ENCODE peak calls at places on chromosomes 16 and 17, in eight cellular contexts. F, Q, X, I, J, K, G and B are unnamed samples.

GRCh38 chr16:21638573-21638975 is 13.8 kb downstream of the IGSF6 start:
- DNase-seq in F (no peak), Q (peak; percentile 53), X (peak; percentile 58), I (peak; percentile 40), J (peak; percentile 39), K (peak; percentile 66), G (peak; percentile 42), B (no peak)

GRCh38 chr16:67862623-67863583 is 9.9 kb upstream of the EDC4 start:
- DNase-seq in F (no peak), Q (peak; percentile 50), X (peak; percentile 50), I (peak; percentile 76), J (peak; percentile 19), K (peak; percentile 45), G (peak; percentile 63), B (no peak)

GRCh38 chr17:19290047-19290705 is 53.0 kb downstream of the EPN2 start:
- DNase-seq in F (no peak), Q (no peak), X (no peak), I (no peak), J (no peak), K (no peak), G (peak; percentile 33), B (no peak)

GRCh38 chr17:41793749-41794602 is 7.5 kb upstream of the JUP start:
- DNase-seq in F (peak; percentile 93), Q (no peak), X (no peak), I (no peak), J (no peak), K (peak; percentile 59), G (peak; percentile 62), B (no peak)

GRCh38 chr17:81119223-81120148 is 45.8 kb upstream of the PVALEF start:
- DNase-seq in F (peak; percentile 98), Q (peak; percentile 84), X (peak; percentile 87), I (peak; percentile 92), J (peak; percentile 94), K (peak; percentile 92), G (peak; percentile 92), B (peak; percentile 96)

GRCh38 chr17:48215583-48216139 is 108.1 kb downstream of the SNX11 start:
- DNase-seq in F (peak; percentile 82), Q (peak; percentile 46), X (no peak), I (peak; percentile 36), J (no peak), K (peak; percentile 28), G (peak; percentile 69), B (peak; percentile 74)

GRCh38 chr16:73308776-73309175 is 260.8 kb upstream of the ZFHX3 start:
- DNase-seq in F (no peak), Q (no peak), X (no peak), I (no peak), J (no peak), K (no peak), G (no peak), B (no peak)

GRCh38 chr17:82457790-82458129 is 781 bp upstream of the NARF start:
- DNase-seq in F (no peak), Q (no peak), X (no peak), I (no peak), J (no peak), K (no peak), G (no peak), B (no peak)

GRCh38 chr16:88002749-88003148 is 51.5 kb downstream of the BANP start:
- DNase-seq in F (no peak), Q (no peak), X (no peak), I (no peak), J (no peak), K (no peak), G (no peak), B (no peak)

GRCh38 chr17:8740486-8740885 is 4.2 kb downstream of the CCDC42 start:
- DNase-seq in F (peak; percentile 70), Q (no peak), X (no peak), I (no peak), J (no peak), K (no peak), G (no peak), B (peak; percentile 16)

GRCh38 chr17:44384823-44385286 is 4.6 kb downstream of the ITGA2B start:
- DNase-seq in F (peak; percentile 68), Q (no peak), X (no peak), I (no peak), J (no peak), K (no peak), G (no peak), B (no peak)

GRCh38 chr17:44383363-44383762 is 6.1 kb downstream of the ITGA2B start:
- DNase-seq in F (no peak), Q (no peak), X (no peak), I (no peak), J (no peak), K (no peak), G (no peak), B (no peak)

GRCh38 chr17:44385287-44386181 is 3.9 kb downstream of the ITGA2B start:
- DNase-seq in F (peak; percentile 96), Q (peak; percentile 44), X (peak; percentile 31), I (peak; percentile 51), J (peak; percentile 88), K (peak; percentile 55), G (peak; percentile 64), B (peak; percentile 72)

GRCh38 chr17:44383861-44384260 is 5.6 kb downstream of the ITGA2B start:
- DNase-seq in F (no peak), Q (no peak), X (no peak), I (no peak), J (no peak), K (no peak), G (no peak), B (no peak)

DNA sequence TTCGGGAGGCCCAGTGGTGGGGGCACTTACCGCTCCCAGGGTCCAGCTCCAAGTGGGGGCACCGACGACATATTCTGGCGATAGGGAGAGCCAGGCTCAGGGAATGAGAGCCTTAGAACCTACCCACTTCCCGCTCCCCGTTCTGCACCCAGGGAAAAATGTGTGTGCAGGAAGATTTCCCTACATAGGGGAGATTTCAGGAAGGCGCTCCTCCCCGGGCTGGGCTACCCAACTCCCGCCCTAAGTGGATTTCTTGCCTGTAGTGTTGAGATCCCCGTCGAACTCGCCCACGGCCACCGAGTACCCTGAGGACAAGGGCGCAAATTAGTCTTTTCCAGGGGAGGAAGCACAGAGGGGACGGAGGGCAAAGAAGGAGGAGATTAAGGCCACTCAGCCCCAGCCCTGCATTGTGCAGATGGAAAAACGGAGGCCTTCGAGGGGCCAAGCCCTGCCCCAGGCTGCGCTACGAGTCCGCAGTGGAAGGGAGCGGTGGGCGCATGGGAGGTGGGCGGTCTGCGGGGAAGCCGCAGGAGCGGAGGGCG is 5.1 kb downstream of the ITGA2B start:
- DNase-seq in F (no peak), Q (no peak), X (no peak), I (no peak), J (no peak), K (no peak), G (no peak), B (no peak)
- H3K4me3 ChIP-seq in F (peak overlapping the region; percentile 82), Q (no peak overlapping the region), X (no peak overlapping the region), I (no peak overlapping the region), J (no peak overlapping the region), K (no peak overlapping the region), G (no peak overlapping the region), B (no peak overlapping the region)

GRCh38 chr16:59634951-59635350 is 900.8 kb upstream of the GOT2 start:
- DNase-seq in F (no peak), Q (peak; percentile 8), X (peak; percentile 32), I (peak; percentile 32), J (peak; percentile 34), K (peak; percentile 22), G (peak; percentile 49), B (no peak)
- H3K4me3 ChIP-seq in F (no peak overlapping the region), Q (no peak overlapping the region), X (no peak overlapping the region), I (no peak overlapping the region), J (peak overlapping the region; percentile 25), K (no peak overlapping the region), G (no peak overlapping the region), B (no peak overlapping the region)

DNA sequence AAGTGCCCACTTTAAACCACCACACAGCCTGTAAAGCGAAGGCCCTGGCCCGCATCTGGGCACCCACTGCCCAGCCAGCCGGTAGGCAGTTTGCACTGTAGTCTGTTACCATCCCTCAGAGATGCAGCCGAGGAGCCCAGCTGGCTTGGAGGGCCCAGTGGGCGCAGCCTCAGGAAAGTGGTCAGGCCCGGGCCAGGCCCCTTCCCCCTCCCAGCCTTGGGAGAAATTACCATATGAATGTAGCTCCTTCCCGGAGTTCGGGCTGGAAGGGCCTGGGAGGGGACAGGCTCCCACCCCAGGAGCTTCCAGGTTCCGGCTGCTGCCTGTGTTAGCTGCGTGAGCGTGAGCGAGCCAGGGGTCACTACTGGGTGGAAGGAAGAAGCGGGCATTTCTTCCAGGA is 325.4 kb downstream of the SEC14L1 start:
- DNase-seq in F (peak; percentile 97), Q (no peak), X (no peak), I (no peak), J (no peak), K (no peak), G (no peak), B (no peak)
- H3K4me3 ChIP-seq in F (peak overlapping the region; percentile 47), Q (no peak overlapping the region), X (no peak overlapping the region), I (no peak overlapping the region), J (no peak overlapping the region), K (no peak overlapping the region), G (no peak overlapping the region), B (no peak overlapping the region)

GRCh38 chr17:40473573-40474365 is 27.7 kb downstream of the TNS4 start:
- DNase-seq in F (no peak), Q (no peak), X (no peak), I (no peak), J (peak; percentile 24), K (no peak), G (no peak), B (no peak)
- H3K4me3 ChIP-seq in F (no peak overlapping the region), Q (no peak overlapping the region), X (no peak overlapping the region), I (no peak overlapping the region), J (no peak overlapping the region), K (no peak overlapping the region), G (no peak overlapping the region), B (no peak overlapping the region)

GRCh38 chr16:55330726-55331647 is 7.0 kb downstream of the IRX6 start:
- DNase-seq in F (peak; percentile 60), Q (no peak), X (no peak), I (no peak), J (no peak), K (no peak), G (no peak), B (no peak)
- H3K4me3 ChIP-seq in F (peak overlapping the region; percentile 75), Q (no peak overlapping the region), X (no peak overlapping the region), I (no peak overlapping the region), J (no peak overlapping the region), K (no peak overlapping the region), G (no peak overlapping the region), B (no peak overlapping the region)

GRCh38 chr17:76500074-76500744 is 1.0 kb downstream of the RHBDF2 start:
- DNase-seq in F (no peak), Q (no peak), X (no peak), I (no peak), J (no peak), K (no peak), G (no peak), B (no peak)

GRCh38 chr17:76497979-76498885 is 3.0 kb downstream of the RHBDF2 start:
- DNase-seq in F (peak; percentile 65), Q (peak; percentile 83), X (peak; percentile 75), I (peak; percentile 84), J (peak; percentile 72), K (peak; percentile 93), G (peak; percentile 90), B (peak; percentile 86)

GRCh38 chr17:76500745-76501017 is 542 bp downstream of the RHBDF2 start:
- DNase-seq in F (no peak), Q (no peak), X (no peak), I (no peak), J (no peak), K (no peak), G (no peak), B (no peak)

GRCh38 chr17:76497699-76497978 is 3.6 kb downstream of the RHBDF2 start:
- DNase-seq in F (no peak), Q (no peak), X (no peak), I (no peak), J (no peak), K (no peak), G (no peak), B (no peak)

GRCh38 chr17:76498886-76499667 is 2.1 kb downstream of the RHBDF2 start:
- DNase-seq in F (no peak), Q (no peak), X (no peak), I (no peak), J (no peak), K (no peak), G (no peak), B (no peak)
- H3K4me3 ChIP-seq in F (no peak overlapping the region), Q (no peak overlapping the region), X (no peak overlapping the region), I (no peak overlapping the region), J (no peak overlapping the region), K (no peak overlapping the region), G (peak overlapping the region; percentile 11), B (no peak overlapping the region)